ENCODE peak calls at places on chromosomes 5 and 9, in eight cellular contexts. J is PC-3, R is fibroblast of lung, M is HCT116, H is neural progenitor cell, F is GM23248, P is hepatocyte, E is DND-41. D is an unnamed sample.

GRCh38 chr5:180976518-180976917 is 12.1 kb upstream of the BTNL3 start:
- DNase-seq in F (no peak), P (peak; percentile 31), J (peak; percentile 40), E (no peak), M (no peak), R (no peak), H (no peak), D (no peak)

GRCh38 chr9:123348317-123348992 is 7.5 kb upstream of the CRB2 start:
- DNase-seq in R (no peak), J (no peak), M (no peak), E (no peak), F (no peak), H (no peak), P (no peak), D (no peak)

GRCh38 chr5:40871177-40871576 is 30.0 kb downstream of the CARD6 start:
- DNase-seq in F (peak; percentile 46), P (no peak), M (no peak), R (no peak), J (peak; percentile 61), H (no peak), E (no peak), D (peak; percentile 23)

GRCh38 chr5:598564-598890 is 13.6 kb upstream of the CEP72 start:
- DNase-seq in J (no peak), E (peak; percentile 19), P (no peak), R (no peak), M (no peak), H (no peak), F (no peak), D (no peak)

GRCh38 chr9:33813712-33814641 is 3.0 kb upstream of the UBE2R2 start:
- DNase-seq in J (peak; percentile 60), P (peak; percentile 63), R (peak; percentile 69), F (peak; percentile 92), H (peak; percentile 33), E (no peak), M (peak; percentile 73), D (peak; percentile 93)

GRCh38 chr5:90518666-90519065 is 10.7 kb downstream of the LYSMD3 start:
- DNase-seq in F (peak; percentile 28), R (no peak), J (peak; percentile 80), P (no peak), M (no peak), E (no peak), H (no peak), D (peak; percentile 24)

GRCh38 chr9:132578367-132578932 is 4.0 kb upstream of the BARHL1 start:
- DNase-seq in P (no peak), J (no peak), E (no peak), H (no peak), R (no peak), M (no peak), F (no peak), D (no peak)

GRCh38 chr5:1655496-1656270 is 131.9 kb upstream of the LPCAT1 start:
- DNase-seq in H (no peak), P (no peak), E (no peak), J (no peak), F (no peak), M (no peak), R (no peak), D (no peak)

GRCh38 chr5:140361901-140362300 is 1.9 kb downstream of the SLC4A9 start:
- DNase-seq in R (no peak), H (no peak), P (no peak), J (no peak), E (no peak), F (no peak), M (no peak), D (no peak)

GRCh38 chr5:139410886-139411835 is 7.3 kb upstream of the SPATA24 start:
- DNase-seq in H (no peak), F (peak; percentile 84), M (no peak), R (no peak), P (no peak), E (no peak), J (no peak), D (no peak)

DNA sequence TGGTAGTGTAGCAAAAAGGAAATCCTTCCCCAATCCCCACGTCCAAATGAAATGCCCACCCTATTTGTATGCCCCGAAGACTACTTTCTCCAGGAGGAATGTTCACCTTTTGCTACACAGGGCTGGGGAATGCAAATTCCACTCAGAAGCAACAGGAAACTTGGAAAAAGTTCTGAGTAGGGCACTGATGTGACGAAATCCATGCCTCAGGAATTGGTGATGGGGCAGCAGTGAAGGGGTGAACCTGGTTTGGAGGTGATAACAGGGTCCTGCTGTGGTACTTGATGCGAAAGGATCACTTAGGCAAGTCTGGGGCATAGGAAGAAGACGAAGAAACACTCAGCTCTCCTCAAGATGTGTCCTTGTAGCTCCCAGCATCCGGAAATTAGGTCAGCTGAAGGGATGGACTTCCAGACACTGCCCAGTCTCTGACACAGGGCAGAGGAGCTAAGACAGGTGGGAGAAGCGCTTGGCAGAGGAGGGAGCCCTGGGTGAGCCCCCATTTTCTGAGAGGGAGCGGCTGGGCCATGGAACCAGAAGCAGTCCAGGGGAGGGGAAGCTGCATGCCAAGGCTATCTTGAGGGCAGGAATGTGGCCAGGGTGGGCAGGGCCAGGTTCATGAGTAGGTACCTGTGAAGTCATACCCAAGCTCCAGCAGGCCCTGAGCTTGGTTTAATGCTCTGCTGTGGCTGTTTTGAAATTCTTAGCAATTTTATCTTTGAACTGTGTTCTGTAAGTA is 22.3 kb upstream of the MVB12B start:
- DNase-seq in R (no peak), E (no peak), J (no peak), F (no peak), M (no peak), H (no peak), P (no peak), D (no peak)
- H2AFZ ChIP-seq in R (no peak overlapping the region), E (no peak overlapping the region), J (no peak overlapping the region), F (no peak overlapping the region), M (no peak overlapping the region), H (no peak overlapping the region), P (no peak overlapping the region), D (no peak overlapping the region)

GRCh38 chr9:114397219-114397847 is 9.6 kb upstream of the AKNA start:
- DNase-seq in P (peak; percentile 39), M (no peak), R (peak; percentile 32), H (no peak), J (no peak), F (no peak), E (no peak), D (no peak)
- TF ChIP-seq EZH2 in P (no peak), M (no peak), R (no peak), H (no peak), J (no peak), F (no peak), E (no peak), D (no peak)

DNA sequence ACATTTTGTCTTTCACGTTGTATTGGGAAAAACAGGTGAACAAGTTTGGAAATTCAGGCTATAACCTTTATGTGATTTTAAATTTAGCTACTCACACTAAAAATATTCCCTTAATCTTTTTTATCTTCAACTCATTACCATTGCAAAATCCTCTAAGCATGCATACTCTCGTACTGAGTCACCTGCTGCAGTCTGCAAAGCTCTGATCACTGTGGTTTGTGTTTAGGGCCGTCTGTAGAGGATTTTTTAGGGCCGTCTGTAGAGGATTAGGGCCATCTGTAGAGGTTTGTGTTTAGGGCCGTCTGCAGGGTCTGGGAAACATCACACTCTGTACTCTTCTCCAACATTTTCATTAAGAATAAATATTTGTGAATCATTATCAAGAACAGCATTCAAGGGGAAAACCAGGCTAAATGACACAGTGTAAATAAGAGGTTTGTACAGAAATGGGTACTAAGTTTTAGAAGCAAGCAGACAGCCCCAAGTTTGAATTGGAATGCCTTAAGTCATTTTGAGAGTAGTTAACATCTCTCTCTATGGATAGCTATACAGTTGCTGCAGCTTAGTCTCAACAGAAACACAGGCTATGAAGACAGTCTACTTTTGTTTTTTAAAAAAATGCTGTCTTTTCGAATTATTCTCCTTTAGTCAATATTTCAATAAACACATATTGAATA is 155.0 kb upstream of the TSLP start:
- DNase-seq in E (no peak), J (peak; percentile 90), H (peak; percentile 23), F (peak; percentile 92), R (peak; percentile 94), P (peak; percentile 70), M (no peak), D (peak; percentile 77)
- H2AFZ ChIP-seq in E (no peak overlapping the region), J (peak overlapping the region; percentile 36), H (peak overlapping the region; percentile 55), F (no peak overlapping the region), R (no peak overlapping the region), P (no peak overlapping the region), M (no peak overlapping the region), D (no peak overlapping the region)

DNA sequence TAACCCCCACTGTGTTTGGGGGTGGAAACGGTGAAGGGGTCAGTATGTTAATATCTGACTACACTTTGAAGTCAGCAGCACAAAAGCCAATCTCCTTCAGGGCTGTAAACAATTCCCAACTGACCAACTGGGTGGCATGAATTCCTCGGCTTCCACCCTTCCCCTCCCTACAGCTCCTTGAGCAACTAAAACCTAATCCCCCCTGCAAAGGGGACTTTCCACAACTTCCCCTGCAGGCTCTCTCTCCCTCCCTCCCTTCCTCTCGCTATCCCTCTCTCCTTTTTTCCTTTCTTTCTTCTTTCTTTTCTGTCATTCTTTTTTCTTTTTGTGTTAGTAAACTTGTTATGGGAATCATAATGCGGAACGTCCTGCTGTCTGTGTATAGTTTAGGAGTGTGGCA is 65.1 kb upstream of the PTCH1 start:
- DNase-seq in E (no peak), J (no peak), P (peak; percentile 23), M (no peak), H (peak; percentile 59), F (no peak), R (no peak), D (no peak)
- TF ChIP-seq EZH2 in E (no peak), J (no peak), P (no peak), M (no peak), H (no peak), F (no peak), R (no peak), D (no peak)